ENCODE peak calls at places on chromosomes 12 and 14, in nine cellular contexts. N, R, F, K, U, T, X, J and Y are unnamed samples. For H3K4me1 and H3K36me3, the result is how much of the 10 kb centered on the place peaks cover.

GRCh38 chr14:58488550-58488949 is 61.0 kb downstream of the KIAA0586 start:
- DNase-seq in N (no peak), R (no peak), F (no peak), K (no peak), U (no peak), T (no peak), X (peak), J (peak), Y (peak)

GRCh38 chr12:13114251-13115052 is 11.0 kb upstream of the GSG1 start:
- DNase-seq in N (no peak), R (no peak), F (no peak), K (no peak), U (no peak), T (no peak), X (no peak), J (no peak), Y (peak)

GRCh38 chr14:23227566-23227965 is 10.2 kb upstream of the RNF212B start:
- DNase-seq in N (no peak), R (no peak), F (no peak), K (no peak), U (no peak), T (no peak), X (no peak), J (no peak), Y (no peak)

GRCh38 chr14:37167151-37168047 is 5.0 kb downstream of the SLC25A21 start:
- DNase-seq in N (no peak), R (no peak), F (no peak), K (no peak), U (no peak), T (no peak), X (no peak), J (no peak), Y (no peak)

GRCh38 chr12:82757059-82757458 is 70.4 kb downstream of the TMTC2 start:
- DNase-seq in N (no peak), R (no peak), F (no peak), K (no peak), U (no peak), T (no peak), X (no peak), J (no peak), Y (no peak)

GRCh38 chr12:29960113-29960512 is 176.4 kb upstream of the TMTC1 start:
- DNase-seq in N (no peak), R (no peak), F (no peak), K (no peak), U (no peak), T (no peak), X (no peak), J (no peak), Y (no peak)

GRCh38 chr12:19908825-19909224 is 459.5 kb upstream of the PDE3A start:
- DNase-seq in N (no peak), R (no peak), F (no peak), K (no peak), U (no peak), T (no peak), X (no peak), J (no peak), Y (no peak)

GRCh38 chr14:93592786-93593185 is 162.0 kb downstream of the UNC79 start:
- DNase-seq in N (no peak), R (no peak), F (no peak), K (no peak), U (no peak), T (no peak), X (no peak), J (no peak), Y (no peak)

GRCh38 chr12:121809712-121810116 is 5.9 kb downstream of the SETD1B start:
- DNase-seq in N (no peak), R (no peak), F (peak), K (no peak), U (peak), T (peak), X (no peak), J (no peak), Y (no peak)

GRCh38 chr12:27000962-27001361 is 13.2 kb downstream of the TM7SF3 start:
- DNase-seq in N (no peak), R (no peak), F (no peak), K (no peak), U (no peak), T (no peak), X (no peak), J (no peak), Y (no peak)

GRCh38 chr12:27002141-27002540 is 12.0 kb downstream of the TM7SF3 start:
- DNase-seq in N (no peak), R (no peak), F (no peak), K (no peak), U (no peak), T (no peak), X (no peak), J (no peak), Y (no peak)

GRCh38 chr12:27005495-27005894 is 8.7 kb downstream of the TM7SF3 start:
- DNase-seq in N (no peak), R (no peak), F (no peak), K (no peak), U (no peak), T (no peak), X (no peak), J (no peak), Y (no peak)

GRCh38 chr12:27003421-27004311 is 10.5 kb downstream of the TM7SF3 start:
- DNase-seq in N (no peak), R (no peak), F (no peak), K (no peak), U (no peak), T (no peak), X (no peak), J (no peak), Y (peak)

DNA sequence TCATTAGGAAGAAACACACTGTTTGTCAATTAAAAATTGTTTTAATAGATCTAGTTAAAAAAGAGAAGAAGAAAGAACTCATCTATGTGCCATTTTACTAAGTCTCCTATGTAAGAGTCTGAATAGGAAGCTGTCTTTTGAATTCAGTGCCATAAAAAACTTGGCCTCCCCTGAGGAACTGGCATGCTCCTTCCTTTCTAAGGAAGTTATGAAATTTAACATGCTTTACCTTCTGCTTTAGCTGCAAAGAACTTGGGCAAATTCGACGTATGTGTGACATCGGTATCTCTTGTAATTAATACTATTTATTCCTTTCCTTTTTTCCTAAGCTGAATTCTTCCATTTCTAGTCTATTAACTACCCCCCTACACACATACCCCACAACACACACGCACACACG is 12.5 kb downstream of the TM7SF3 start:
- DNase-seq in N (no peak), R (no peak), F (no peak), K (no peak), U (no peak), T (no peak), X (no peak), J (no peak), Y (peak)
- H3K4me1 ChIP-seq in N (under half), R (under half), F (under half), K (under half), U (under half), T (under half), X (under half), J (under half), Y (under half)

GRCh38 chr12:115176741-115177400 is 492.9 kb upstream of the TBX3 start:
- DNase-seq in N (no peak), R (no peak), F (no peak), K (no peak), U (no peak), T (no peak), X (peak), J (no peak), Y (no peak)
- H3K27ac ChIP-seq in N (no peak), R (no peak), F (no peak), K (no peak), U (no peak), T (no peak), X (no peak), J (no peak), Y (no peak)

GRCh38 chr12:131986361-131986760 is 36.6 kb downstream of the EP400 start:
- DNase-seq in N (no peak), R (no peak), F (no peak), K (no peak), U (peak), T (no peak), X (no peak), J (no peak), Y (no peak)

GRCh38 chr12:131989021-131989420 is 39.3 kb downstream of the EP400 start:
- DNase-seq in N (no peak), R (no peak), F (no peak), K (no peak), U (peak), T (no peak), X (no peak), J (no peak), Y (no peak)

GRCh38 chr12:131988054-131988796 is 38.5 kb downstream of the EP400 start:
- DNase-seq in N (no peak), R (no peak), F (no peak), K (no peak), U (no peak), T (no peak), X (no peak), J (no peak), Y (no peak)

GRCh38 chr12:131986847-131987398 is 37.2 kb downstream of the EP400 start:
- DNase-seq in N (no peak), R (no peak), F (no peak), K (no peak), U (peak), T (no peak), X (no peak), J (no peak), Y (peak)

DNA sequence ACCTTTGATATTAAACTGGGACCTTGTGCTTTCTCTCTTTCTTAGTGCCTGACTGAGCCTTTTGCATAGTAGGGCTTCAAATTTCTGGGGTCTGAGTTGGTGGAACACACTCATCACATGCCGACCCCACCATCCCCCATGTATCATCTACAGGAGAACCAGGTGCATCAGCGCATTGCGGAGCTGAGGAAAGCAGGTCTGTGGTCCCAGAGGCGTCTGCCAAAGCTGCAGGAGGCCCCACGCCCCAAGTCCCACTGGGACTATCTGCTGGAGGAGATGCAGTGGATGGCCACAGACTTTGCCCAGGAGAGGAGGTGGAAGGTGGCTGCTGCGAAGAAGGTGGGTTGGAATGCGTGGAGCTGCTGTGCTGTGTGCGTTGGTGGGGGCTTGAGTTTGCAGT is 37.8 kb downstream of the EP400 start:
- DNase-seq in N (no peak), R (no peak), F (no peak), K (no peak), U (peak), T (no peak), X (no peak), J (no peak), Y (no peak)
- H3K36me3 ChIP-seq in N (half or more), R (under half), F (half or more), K (under half), U (under half), T (under half), X (under half), J (half or more), Y (under half)

GRCh38 chr14:54685286-54685845 is 118.4 kb downstream of the SAMD4A start:
- DNase-seq in N (no peak), R (no peak), F (no peak), K (no peak), U (no peak), T (no peak), X (peak), J (no peak), Y (no peak)

GRCh38 chr14:54680636-54681035 is 113.7 kb downstream of the SAMD4A start:
- DNase-seq in N (no peak), R (no peak), F (no peak), K (no peak), U (no peak), T (no peak), X (no peak), J (no peak), Y (no peak)

GRCh38 chr14:54683882-54684794 is 117.2 kb downstream of the SAMD4A start:
- DNase-seq in N (no peak), R (peak), F (no peak), K (no peak), U (peak), T (peak), X (peak), J (peak), Y (peak)

GRCh38 chr14:54682578-54682977 is 115.7 kb downstream of the SAMD4A start:
- DNase-seq in N (no peak), R (no peak), F (no peak), K (no peak), U (no peak), T (no peak), X (no peak), J (no peak), Y (no peak)

DNA sequence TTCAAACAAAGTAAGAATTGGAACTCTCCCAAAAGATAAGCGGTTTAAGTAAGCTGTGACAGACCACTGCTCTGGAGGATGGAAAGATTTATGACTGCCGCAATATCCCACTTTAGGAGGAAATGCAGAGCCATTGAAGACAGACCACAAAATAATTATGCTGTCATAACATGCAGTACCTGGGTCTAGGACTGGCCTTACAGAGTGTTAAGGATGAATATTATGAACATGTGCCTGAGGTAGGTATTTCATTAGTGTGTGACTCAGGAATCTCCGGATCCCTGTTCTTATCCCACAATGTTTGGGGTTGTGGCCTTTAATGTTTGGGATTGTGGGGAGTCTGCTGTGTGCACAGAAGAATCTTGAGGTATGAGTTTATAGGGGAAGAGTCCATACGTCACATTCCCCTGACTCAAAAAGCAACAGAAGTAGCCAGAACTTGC is 114.9 kb downstream of the SAMD4A start:
- DNase-seq in N (no peak), R (no peak), F (no peak), K (no peak), U (no peak), T (no peak), X (peak), J (peak), Y (peak)
- H3K4me1 ChIP-seq in N (under half), R (under half), F (under half), K (under half), U (under half), T (under half), X (half or more), J (under half), Y (under half)

DNA sequence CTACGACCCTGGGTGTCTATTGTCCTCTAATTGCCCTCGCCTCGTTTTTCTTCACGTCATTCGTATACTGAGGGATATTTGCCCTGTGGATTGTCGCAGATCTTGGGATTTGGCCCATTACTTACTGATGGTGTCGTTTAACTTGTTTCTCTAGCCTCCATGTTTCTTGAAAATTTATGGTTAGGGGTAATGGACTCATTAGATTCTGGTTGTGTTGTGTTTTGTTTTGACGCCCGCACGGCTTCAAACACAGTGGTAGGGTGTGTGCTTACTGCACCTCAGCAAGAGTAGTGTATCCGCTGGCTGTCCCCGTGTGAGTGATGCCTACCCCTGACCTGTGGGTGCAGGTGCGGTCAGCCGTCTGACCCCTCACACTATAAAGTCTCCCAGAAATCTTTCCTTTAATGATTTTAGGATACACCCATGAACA is 874 bp upstream of the RNU6-8 start:
- DNase-seq in N (peak), R (peak), F (no peak), K (no peak), U (no peak), T (peak), X (no peak), J (no peak), Y (peak)
- H3K27ac ChIP-seq in N (no peak), R (peak), F (peak), K (peak), U (no peak), T (peak), X (no peak), J (no peak), Y (peak)

GRCh38 chr12:1805441-1806081 is 14.8 kb upstream of the LRTM2 start:
- DNase-seq in N (no peak), R (no peak), F (peak), K (no peak), U (peak), T (peak), X (no peak), J (no peak), Y (no peak)

GRCh38 chr12:1806301-1807106 is 13.9 kb upstream of the LRTM2 start:
- DNase-seq in N (no peak), R (no peak), F (peak), K (no peak), U (peak), T (peak), X (peak), J (no peak), Y (no peak)

GRCh38 chr12:1808036-1808797 is 12.1 kb upstream of the LRTM2 start:
- DNase-seq in N (no peak), R (no peak), F (peak), K (no peak), U (peak), T (peak), X (no peak), J (no peak), Y (no peak)

GRCh38 chr12:1807489-1807888 is 12.9 kb upstream of the LRTM2 start:
- DNase-seq in N (no peak), R (no peak), F (peak), K (no peak), U (peak), T (peak), X (no peak), J (no peak), Y (no peak)

GRCh38 chr12:1807107-1807478 is 13.3 kb upstream of the LRTM2 start:
- DNase-seq in N (no peak), R (no peak), F (peak), K (no peak), U (peak), T (peak), X (no peak), J (no peak), Y (no peak)
- H3K36me3 ChIP-seq in N (under half), R (under half), F (under half), K (under half), U (under half), T (under half), X (under half), J (under half), Y (under half)

GRCh38 chr14:50036211-50036610 is 80.2 kb downstream of the VCPKMT start:
- DNase-seq in N (no peak), R (no peak), F (no peak), K (peak), U (no peak), T (no peak), X (no peak), J (no peak), Y (no peak)
- H3K4me1 ChIP-seq in N (under half), R (under half), F (under half), K (under half), U (under half), T (under half), X (under half), J (under half), Y (under half)